ENCODE peak calls at places on chromosomes 16 and 17, in eight cellular contexts. A, S, G, T, F, Z, H and K are unnamed samples.

GRCh38 chr16:81936209-81936608 is 75.1 kb downstream of the SDR42E1 start:
- DNase-seq in A (no peak), S (no peak), G (no peak), T (peak; percentile 39), F (no peak), Z (no peak), H (no peak), K (no peak)

GRCh38 chr17:74330446-74330845 is 4.4 kb downstream of the KIF19 start:
- DNase-seq in A (peak; percentile 59), S (no peak), G (no peak), T (no peak), F (no peak), Z (no peak), H (no peak), K (no peak)

GRCh38 chr17:72511874-72512273 is 391.1 kb downstream of the SOX9 start:
- DNase-seq in A (no peak), S (no peak), G (no peak), T (no peak), F (no peak), Z (no peak), H (no peak), K (no peak)

GRCh38 chr16:22721497-22722100 is 92.4 kb upstream of the HS3ST2 start:
- DNase-seq in A (no peak), S (no peak), G (no peak), T (no peak), F (no peak), Z (no peak), H (peak; percentile 46), K (no peak)

GRCh38 chr16:85153046-85153445 is 40.8 kb upstream of the CIBAR2 start:
- DNase-seq in A (no peak), S (no peak), G (no peak), T (no peak), F (no peak), Z (no peak), H (no peak), K (no peak)

GRCh38 chr16:22386976-22387375 is 12.6 kb upstream of the CDR2 start:
- DNase-seq in A (no peak), S (no peak), G (peak; percentile 93), T (no peak), F (no peak), Z (no peak), H (peak; percentile 84), K (peak; percentile 95)

GRCh38 chr17:28279411-28279810 is 39.6 kb upstream of the TMEM97 start:
- DNase-seq in A (no peak), S (no peak), G (no peak), T (no peak), F (no peak), Z (no peak), H (no peak), K (peak; percentile 58)

GRCh38 chr17:48023408-48024148 is 14.0 kb downstream of the COPZ2 start:
- DNase-seq in A (peak; percentile 88), S (no peak), G (peak; percentile 59), T (peak; percentile 94), F (peak; percentile 64), Z (peak; percentile 93), H (peak; percentile 75), K (peak; percentile 75)

GRCh38 chr16:22193134-22193411 is 13.0 kb upstream of the EEF2K start:
- DNase-seq in A (no peak), S (no peak), G (no peak), T (no peak), F (no peak), Z (no peak), H (no peak), K (no peak)

GRCh38 chr17:921161-921560 is 58.4 kb downstream of the NXN start:
- DNase-seq in A (no peak), S (no peak), G (peak; percentile 59), T (no peak), F (no peak), Z (no peak), H (no peak), K (no peak)

GRCh38 chr16:8591451-8591850 is 1.1 kb upstream of the TMEM114 start:
- DNase-seq in A (no peak), S (no peak), G (no peak), T (no peak), F (no peak), Z (no peak), H (no peak), K (no peak)

GRCh38 chr17:78600181-78600651 is 23.0 kb upstream of the DNAH17 start:
- DNase-seq in A (no peak), S (no peak), G (peak; percentile 74), T (no peak), F (no peak), Z (no peak), H (no peak), K (peak; percentile 54)

GRCh38 chr17:49582789-49583188 is 7.1 kb downstream of the NXPH3 start:
- DNase-seq in A (no peak), S (no peak), G (no peak), T (no peak), F (no peak), Z (no peak), H (no peak), K (peak; percentile 22)

GRCh38 chr16:64738321-64738960 is 383.4 kb downstream of the CDH11 start:
- DNase-seq in A (no peak), S (no peak), G (peak; percentile 73), T (no peak), F (no peak), Z (no peak), H (peak; percentile 18), K (peak; percentile 80)

GRCh38 chr16:47779201-47780016 is 318.3 kb downstream of the PHKB start:
- DNase-seq in A (peak; percentile 55), S (peak; percentile 52), G (no peak), T (no peak), F (no peak), Z (no peak), H (no peak), K (peak; percentile 56)

GRCh38 chr16:57475711-57476339 is 10.5 kb downstream of the DOK4 start:
- DNase-seq in A (no peak), S (peak; percentile 91), G (peak; percentile 43), T (no peak), F (no peak), Z (peak; percentile 95), H (no peak), K (peak; percentile 35)

GRCh38 chr16:23145186-23145585 is 4.1 kb downstream of the USP31 start:
- DNase-seq in A (no peak), S (no peak), G (peak; percentile 34), T (no peak), F (no peak), Z (no peak), H (no peak), K (no peak)

DNA sequence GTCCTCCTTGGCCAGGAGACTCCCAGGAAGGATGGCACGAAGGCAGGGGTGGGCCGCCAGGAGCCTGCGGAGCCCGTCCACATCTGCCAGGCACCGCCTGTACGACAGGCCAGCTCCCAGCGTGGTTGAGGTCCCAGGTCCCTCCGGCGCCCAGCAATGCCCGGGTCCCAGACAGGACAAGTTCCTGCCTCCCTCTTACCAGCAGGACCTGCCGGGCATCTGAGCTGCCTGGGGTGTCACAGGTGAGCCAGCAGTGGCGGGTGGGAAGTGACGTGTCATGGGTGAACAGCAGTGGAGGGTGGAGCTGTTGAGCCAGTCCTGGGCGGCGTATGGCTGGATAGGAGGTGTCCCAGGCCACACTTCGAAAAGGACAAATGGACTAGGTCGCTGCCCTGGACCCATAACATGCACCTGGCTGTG is 15.7 kb upstream of the BAHCC1 start:
- DNase-seq in A (no peak), S (peak; percentile 53), G (no peak), T (no peak), F (no peak), Z (peak; percentile 19), H (no peak), K (no peak)
- TF ChIP-seq CTCF in A (no peak), S (peak; percentile 23), G (no peak), T (no peak), F (no peak), Z (no peak), H (no peak), K (no peak)

GRCh38 chr16:75555707-75556512 is at the start of gene TMEM231:
- DNase-seq in A (peak; percentile 98), S (peak; percentile 97), G (peak; percentile 94), T (peak; percentile 99), F (peak; percentile 97), Z (peak; percentile 98), H (peak; percentile 95), K (peak; percentile 93)
- TF ChIP-seq CTCF in A (peak; percentile 16), S (no peak), G (no peak), T (no peak), F (no peak), Z (no peak), H (peak; percentile 13), K (no peak)

DNA sequence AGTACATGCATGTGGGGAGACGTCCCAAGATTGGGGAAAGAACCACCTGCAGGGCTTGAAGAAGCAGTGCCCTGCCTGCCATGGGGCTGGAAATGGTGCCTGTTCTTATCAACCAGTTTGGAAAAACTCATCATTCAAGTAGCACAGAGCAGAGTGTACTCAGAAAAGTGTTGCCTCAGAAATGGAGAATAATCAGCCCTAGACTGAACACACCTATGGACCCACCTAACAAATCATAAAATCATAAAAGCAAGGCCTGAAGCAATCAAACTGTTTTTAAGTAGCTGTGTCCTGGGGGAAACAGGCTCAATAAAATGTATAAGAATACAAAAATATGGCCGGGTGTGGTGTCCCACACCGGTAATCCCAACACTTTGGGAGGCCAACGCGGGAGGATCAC is 11.2 kb downstream of the QRICH2 start:
- DNase-seq in A (no peak), S (no peak), G (no peak), T (no peak), F (no peak), Z (no peak), H (no peak), K (no peak)
- TF ChIP-seq CTCF in A (no peak), S (no peak), G (no peak), T (no peak), F (no peak), Z (no peak), H (no peak), K (no peak)

GRCh38 chr17:8887834-8888703 is 20.6 kb upstream of the PIK3R6 start:
- DNase-seq in A (no peak), S (peak; percentile 33), G (peak; percentile 16), T (no peak), F (peak; percentile 23), Z (peak; percentile 89), H (peak; percentile 9), K (peak; percentile 24)
- TF ChIP-seq CTCF in A (peak; percentile 19), S (peak; percentile 69), G (peak; percentile 60), T (no peak), F (peak; percentile 5), Z (no peak), H (peak; percentile 45), K (peak; percentile 43)